ENCODE peak calls at places on chromosomes 2 and 18, in four cellular contexts. E is EL, M is fibroblast of the conjunctiva, K is esophagus squamous epithelium. V is an unnamed sample.

GRCh38 chr2:69667805-69668382 is 24.4 kb upstream of the AAK1 start:
- DNase-seq in E (peak), M (no peak), K (no peak), V (no peak)

GRCh38 chr2:119282139-119282965 is 58.7 kb downstream of the STEAP3 start:
- DNase-seq in E (no peak), M (no peak), K (no peak), V (no peak)

GRCh38 chr2:12363569-12363968 is 353.2 kb upstream of the TRIB2 start:
- DNase-seq in E (no peak), M (no peak), K (no peak), V (no peak)

GRCh38 chr2:159484537-159484936 is 131.8 kb downstream of the BAZ2B start:
- DNase-seq in E (no peak), M (no peak), K (no peak), V (no peak)

GRCh38 chr2:48728827-48729226 is 26.7 kb downstream of the LHCGR start:
- DNase-seq in E (no peak), M (no peak), K (no peak), V (no peak)

GRCh38 chr2:117330611-117331010 is 483.9 kb upstream of the DDX18 start:
- DNase-seq in E (no peak), M (no peak), K (no peak), V (no peak)

GRCh38 chr18:60246606-60247005 is 126.0 kb downstream of the MC4R start:
- DNase-seq in E (no peak), M (no peak), K (no peak), V (no peak)

GRCh38 chr2:5981241-5982055 is 289.3 kb downstream of the SOX11 start:
- DNase-seq in E (no peak), M (no peak), K (no peak), V (no peak)

GRCh38 chr18:11689972-11690570 is 1.0 kb downstream of the GNAL start:
- DNase-seq in E (peak), M (no peak), K (no peak), V (no peak)

V was measured in cortex of kidney.